ENCODE peak calls at places on chromosomes 11 and 22, in five cellular contexts. Z is K562, I is HepG2, V is upper lobe of left lung, H is GM12878. N is an unnamed sample. For H3K36me3, the result is how much of the 10 kb centered on the place peaks cover.

GRCh38 chr11:67238894-67239794 is 27.1 kb upstream of the GRK2 start:
- ATAC-seq in Z (peak), I (peak), V (no peak), H (no peak), N (no peak)

GRCh38 chr11:122727101-122727929 is 71.8 kb downstream of the UBASH3B start:
- ATAC-seq in Z (no peak), I (no peak), V (no peak), H (peak), N (peak)

GRCh38 chr11:73170140-73170539 is 28.0 kb upstream of the FCHSD2 start:
- ATAC-seq in Z (peak), I (peak), V (no peak), H (peak), N (no peak)

GRCh38 chr11:28274216-28274615 is 166.0 kb downstream of the METTL15 start:
- ATAC-seq in Z (no peak), I (no peak), V (no peak), H (peak), N (no peak)

GRCh38 chr22:36233796-36234195 is 5.5 kb downstream of the APOL2 start:
- ATAC-seq in Z (no peak), I (no peak), V (no peak), H (no peak), N (no peak)

GRCh38 chr11:11899401-11899800 is 57.6 kb downstream of the USP47 start:
- ATAC-seq in Z (peak), I (peak), V (no peak), H (peak), N (no peak)

GRCh38 chr11:128467610-128468041 is 119.7 kb downstream of the ETS1 start:
- ATAC-seq in Z (no peak), I (peak), V (peak), H (no peak), N (peak)

GRCh38 chr11:34124885-34125668 is 19.6 kb downstream of the NAT10 start:
- ATAC-seq in Z (no peak), I (no peak), V (no peak), H (no peak), N (no peak)

GRCh38 chr11:87399341-87399740 is 361.6 kb downstream of the TMEM135 start:
- ATAC-seq in Z (no peak), I (no peak), V (peak), H (no peak), N (no peak)

GRCh38 chr11:77278595-77279506 is 22.6 kb downstream of the GDPD4 start:
- ATAC-seq in Z (no peak), I (no peak), V (no peak), H (no peak), N (no peak)

GRCh38 chr11:111269146-111269868 is 23.8 kb downstream of the POU2AF2 start:
- ATAC-seq in Z (no peak), I (peak), V (no peak), H (no peak), N (no peak)

GRCh38 chr22:46636221-46637002 is 16.2 kb downstream of the GRAMD4 start:
- ATAC-seq in Z (no peak), I (no peak), V (no peak), H (no peak), N (no peak)

GRCh38 chr11:12215192-12215591 is 104.8 kb downstream of the MICAL2 start:
- ATAC-seq in Z (no peak), I (no peak), V (peak), H (peak), N (no peak)

GRCh38 chr11:27545946-27546345 is 39.4 kb upstream of the LIN7C start:
- ATAC-seq in Z (no peak), I (no peak), V (no peak), H (no peak), N (no peak)

GRCh38 chr11:62444835-62445234 is 26.0 kb downstream of the SCGB1A1 start:
- ATAC-seq in Z (no peak), I (no peak), V (peak), H (no peak), N (peak)

GRCh38 chr11:11611381-11611780 is 10.4 kb downstream of the GALNT18 start:
- ATAC-seq in Z (no peak), I (no peak), V (no peak), H (no peak), N (no peak)

GRCh38 chr11:122617297-122617696 is 38.2 kb upstream of the UBASH3B start:
- ATAC-seq in Z (no peak), I (no peak), V (no peak), H (no peak), N (no peak)

GRCh38 chr11:27673979-27674663 is 26.1 kb downstream of the BDNF start:
- ATAC-seq in Z (no peak), I (no peak), V (no peak), H (no peak), N (no peak)

GRCh38 chr11:79062814-79063762 is 377.7 kb downstream of the TENM4 start:
- ATAC-seq in Z (peak), I (peak), V (no peak), H (peak), N (no peak)

GRCh38 chr11:132941024-132941646 is 591.2 kb downstream of the OPCML start:
- ATAC-seq in Z (no peak), I (no peak), V (no peak), H (no peak), N (no peak)

GRCh38 chr11:6646040-6646439 is 9.6 kb downstream of the DCHS1 start:
- ATAC-seq in Z (peak), I (no peak), V (peak), H (peak), N (peak)

GRCh38 chr11:111301840-111302113 is 3.4 kb downstream of the POU2AF3 start:
- ATAC-seq in Z (no peak), I (no peak), V (no peak), H (no peak), N (no peak)

GRCh38 chr11:107928767-107929507 is 689 bp downstream of the RAB39A start:
- ATAC-seq in Z (no peak), I (no peak), V (peak), H (peak), N (peak)

GRCh38 chr22:24244144-24244787 is 616 bp downstream of the GGT5 start:
- ATAC-seq in Z (no peak), I (peak), V (peak), H (no peak), N (no peak)

GRCh38 chr11:72606362-72607100 is 67.7 kb downstream of the PDE2A start:
- ATAC-seq in Z (no peak), I (no peak), V (peak), H (no peak), N (no peak)

GRCh38 chr11:66344550-66345315 is at the start of gene BRMS1:
- ATAC-seq in Z (peak), I (peak), V (peak), H (peak), N (peak)

GRCh38 chr22:37211853-37212173 is 464 bp downstream of the SSTR3 start:
- ATAC-seq in Z (no peak), I (no peak), V (no peak), H (no peak), N (no peak)

GRCh38 chr11:32671051-32671450 is 87.4 kb downstream of the EIF3M start:
- ATAC-seq in Z (no peak), I (no peak), V (no peak), H (no peak), N (no peak)

GRCh38 chr11:122099345-122100045 is 16.5 kb downstream of the BLID start:
- ATAC-seq in Z (no peak), I (no peak), V (peak), H (no peak), N (no peak)

GRCh38 chr11:122002047-122002446 is 114.0 kb downstream of the BLID start:
- ATAC-seq in Z (no peak), I (no peak), V (no peak), H (no peak), N (no peak)

GRCh38 chr11:93727985-93728791 is 13.1 kb downstream of the TAF1D start:
- ATAC-seq in Z (peak), I (peak), V (no peak), H (peak), N (peak)

GRCh38 chr22:28514314-28514713 is 165.3 kb downstream of the TTC28 start:
- ATAC-seq in Z (no peak), I (no peak), V (peak), H (no peak), N (no peak)

GRCh38 chr11:34812905-34813576 is 103.1 kb downstream of the APIP start:
- ATAC-seq in Z (no peak), I (no peak), V (no peak), H (no peak), N (no peak)

GRCh38 chr11:46637546-46637945 is 20.2 kb downstream of the ATG13 start:
- ATAC-seq in Z (no peak), I (no peak), V (no peak), H (no peak), N (no peak)

GRCh38 chr11:62008177-62008576 is 40.7 kb upstream of the FTH1 start:
- ATAC-seq in Z (no peak), I (no peak), V (no peak), H (peak), N (no peak)

DNA sequence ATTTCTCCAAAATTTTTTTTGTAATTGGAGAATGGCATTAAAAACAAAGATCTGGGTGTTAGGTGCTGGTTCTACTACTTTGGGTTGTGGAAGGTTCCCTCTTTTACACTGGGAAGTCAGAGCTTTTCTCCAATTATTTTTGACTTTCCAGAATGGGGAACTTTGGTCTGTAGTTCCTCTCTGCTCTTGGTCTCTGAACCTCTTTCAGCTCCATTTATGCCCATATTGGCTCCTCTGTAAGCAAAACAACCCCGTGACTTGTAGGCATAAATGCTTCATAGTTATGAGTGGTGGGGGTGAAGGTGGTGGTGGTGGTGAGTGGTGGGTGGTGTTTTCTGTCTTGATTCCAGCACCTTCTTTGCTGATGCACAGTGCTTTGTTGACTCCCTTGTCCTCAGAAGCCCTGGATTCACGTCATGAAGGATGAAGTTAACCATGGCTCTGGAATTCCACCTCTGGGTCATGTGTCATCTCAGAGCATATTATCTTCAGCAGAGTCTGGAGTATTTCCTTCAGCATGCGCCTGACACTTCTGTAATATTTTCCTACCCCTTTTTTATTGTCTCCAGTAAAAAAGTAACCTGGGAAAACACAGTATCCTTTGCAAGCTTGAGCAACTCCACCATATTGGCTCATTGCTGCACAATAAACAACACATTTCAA is 24.2 kb upstream of the GRK3 start:
- ATAC-seq in Z (no peak), I (no peak), V (peak), H (no peak), N (no peak)
- TF ChIP-seq EP300 in Z (no peak), I (no peak), V (no peak), H (no peak), N (no peak)

GRCh38 chr11:1382831-1383607 is 6.7 kb upstream of the BRSK2 start:
- ATAC-seq in Z (peak), I (peak), V (peak), H (peak), N (peak)
- TF ChIP-seq POLR2A in Z (no peak), I (no peak), V (no peak), H (peak), N (no peak)

GRCh38 chr11:47986219-47986618 is 5.9 kb downstream of the PTPRJ start:
- ATAC-seq in Z (peak), I (no peak), V (no peak), H (no peak), N (no peak)

GRCh38 chr11:47989779-47990178 is 9.4 kb downstream of the PTPRJ start:
- ATAC-seq in Z (no peak), I (no peak), V (no peak), H (no peak), N (no peak)

GRCh38 chr11:47987310-47987709 is 7.0 kb downstream of the PTPRJ start:
- ATAC-seq in Z (no peak), I (no peak), V (no peak), H (peak), N (no peak)

GRCh38 chr11:47986742-47987141 is 6.4 kb downstream of the PTPRJ start:
- ATAC-seq in Z (no peak), I (no peak), V (no peak), H (no peak), N (no peak)

GRCh38 chr11:47987781-47988180 is 7.4 kb downstream of the PTPRJ start:
- ATAC-seq in Z (no peak), I (no peak), V (peak), H (peak), N (no peak)
- H3K36me3 ChIP-seq in Z (under half), I (under half), V (under half), H (under half), N (under half)

GRCh38 chr22:33405194-33405593 is 347.0 kb upstream of the SYN3 start:
- ATAC-seq in Z (no peak), I (no peak), V (no peak), H (peak), N (no peak)

GRCh38 chr22:33404723-33405122 is 346.5 kb upstream of the SYN3 start:
- ATAC-seq in Z (no peak), I (peak), V (no peak), H (peak), N (no peak)

GRCh38 chr22:33409134-33409533 is 351.0 kb upstream of the SYN3 start:
- ATAC-seq in Z (no peak), I (no peak), V (no peak), H (no peak), N (no peak)
- TF ChIP-seq EP300 in Z (no peak), I (no peak), V (no peak), H (no peak), N (no peak)

DNA sequence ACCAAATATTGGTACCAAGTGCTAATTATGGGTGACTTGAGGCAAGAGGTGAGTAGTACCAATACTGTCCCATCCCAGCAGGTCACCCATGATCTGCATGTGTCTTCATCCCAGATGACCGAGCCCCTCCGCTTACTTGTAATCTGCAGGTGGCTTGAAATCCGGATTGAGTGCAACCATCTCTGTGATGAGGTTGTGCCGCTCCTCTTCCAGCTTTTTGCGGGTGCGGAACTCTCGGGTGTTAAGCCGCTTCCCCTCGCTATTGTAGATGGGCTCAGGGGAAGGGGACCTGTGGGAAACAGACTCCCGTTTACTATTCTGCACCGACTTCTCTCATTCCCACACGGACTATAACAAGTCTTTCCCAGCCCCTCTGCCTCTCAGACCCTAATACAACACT is 8.2 kb downstream of the SF1 start:
- ATAC-seq in Z (no peak), I (no peak), V (no peak), H (no peak), N (no peak)
- TF ChIP-seq POLR2A in Z (peak), I (no peak), V (no peak), H (no peak), N (no peak)

N was measured in gastroesophageal sphincter.